ENCODE peak calls at places on chromosome 18, in five cellular contexts. I, U, W, E and M are unnamed samples. For H3K36me3, the result is how much of the 10 kb centered on the place peaks cover.

GRCh38 chr18:42024131-42024530 is 69.1 kb downstream of the PIK3C3 start:
- DNase-seq in I (no peak), U (no peak), W (no peak), E (no peak), M (no peak)

GRCh38 chr18:13614701-13615288 is 111.6 kb downstream of the FAM210A start:
- DNase-seq in I (no peak), U (no peak), W (peak), E (no peak), M (no peak)

GRCh38 chr18:70256994-70257393 is 31.9 kb upstream of the SOCS6 start:
- DNase-seq in I (no peak), U (no peak), W (no peak), E (no peak), M (no peak)

GRCh38 chr18:46497129-46497528 is 159.9 kb downstream of the LOXHD1 start:
- DNase-seq in I (peak), U (peak), W (peak), E (peak), M (no peak)

GRCh38 chr18:6058941-6059340 is 163.6 kb upstream of the TMEM200C start:
- DNase-seq in I (no peak), U (peak), W (no peak), E (peak), M (no peak)

GRCh38 chr18:29063346-29063745 is 886.4 kb upstream of the CDH2 start:
- DNase-seq in I (no peak), U (no peak), W (no peak), E (peak), M (no peak)

GRCh38 chr18:70373062-70373519 is 84.2 kb downstream of the SOCS6 start:
- DNase-seq in I (no peak), U (peak), W (no peak), E (peak), M (no peak)

GRCh38 chr18:55078289-55078916 is 119.1 kb upstream of the CCDC68 start:
- DNase-seq in I (no peak), U (peak), W (no peak), E (peak), M (no peak)

GRCh38 chr18:23300211-23300887 is 152.7 kb upstream of the RIOK3 start:
- DNase-seq in I (no peak), U (no peak), W (no peak), E (no peak), M (no peak)

GRCh38 chr18:6741290-6741689 is 11.8 kb downstream of the ARHGAP28 start:
- DNase-seq in I (peak), U (peak), W (no peak), E (peak), M (no peak)

GRCh38 chr18:22019193-22019592 is 150.2 kb upstream of the GATA6 start:
- DNase-seq in I (no peak), U (no peak), W (no peak), E (no peak), M (no peak)

GRCh38 chr18:58150772-58151171 is 106.7 kb downstream of the NEDD4L start:
- DNase-seq in I (no peak), U (no peak), W (no peak), E (no peak), M (no peak)

GRCh38 chr18:28175047-28175929 is 1.6 kb downstream of the CDH2 start:
- DNase-seq in I (no peak), U (peak), W (no peak), E (peak), M (peak)

GRCh38 chr18:64872710-64873458 is 724.0 kb upstream of the LINC00305 start:
- DNase-seq in I (no peak), U (no peak), W (no peak), E (no peak), M (no peak)

GRCh38 chr18:73696171-73696570 is 451.5 kb downstream of the FBXO15 start:
- DNase-seq in I (no peak), U (no peak), W (no peak), E (no peak), M (no peak)

GRCh38 chr18:58267493-58267892 is 223.5 kb downstream of the NEDD4L start:
- DNase-seq in I (no peak), U (no peak), W (no peak), E (peak), M (no peak)

GRCh38 chr18:63817441-63818051 is 42.3 kb downstream of the SERPINB7 start:
- DNase-seq in I (no peak), U (peak), W (no peak), E (peak), M (no peak)

GRCh38 chr18:55579888-55580287 is 8.1 kb downstream of the TCF4 start:
- DNase-seq in I (no peak), U (no peak), W (no peak), E (no peak), M (no peak)

GRCh38 chr18:45156941-45157340 is 458.3 kb upstream of the SLC14A2 start:
- DNase-seq in I (no peak), U (no peak), W (no peak), E (peak), M (no peak)

GRCh38 chr18:3262234-3263171 is 570 bp downstream of the MYL12B start:
- DNase-seq in I (no peak), U (peak), W (peak), E (peak), M (no peak)

GRCh38 chr18:57660961-57661360 is 39.3 kb upstream of the NARS1 start:
- DNase-seq in I (peak), U (no peak), W (no peak), E (peak), M (no peak)

GRCh38 chr18:59386909-59387515 is 27.9 kb upstream of the LMAN1 start:
- DNase-seq in I (no peak), U (no peak), W (no peak), E (no peak), M (no peak)

GRCh38 chr18:75280427-75281280 is 70.1 kb downstream of the TSHZ1 start:
- DNase-seq in I (no peak), U (peak), W (no peak), E (peak), M (no peak)

GRCh38 chr18:44770641-44771040 is 90.0 kb downstream of the SETBP1 start:
- DNase-seq in I (no peak), U (no peak), W (no peak), E (no peak), M (no peak)

GRCh38 chr18:54947115-54947514 is 12.1 kb downstream of the CCDC68 start:
- DNase-seq in I (no peak), U (peak), W (no peak), E (no peak), M (no peak)

GRCh38 chr18:54805571-54806334 is 22.5 kb upstream of the RAB27B start:
- DNase-seq in I (peak), U (peak), W (no peak), E (peak), M (peak)

GRCh38 chr18:43805646-43806194 is 528.4 kb upstream of the SYT4 start:
- DNase-seq in I (no peak), U (peak), W (no peak), E (peak), M (no peak)

GRCh38 chr18:36828157-36828629 is 609 bp downstream of the TPGS2 start:
- DNase-seq in I (no peak), U (peak), W (peak), E (peak), M (no peak)

GRCh38 chr18:70420151-70420898 is 131.5 kb downstream of the SOCS6 start:
- DNase-seq in I (no peak), U (no peak), W (no peak), E (peak), M (no peak)

GRCh38 chr18:13217971-13218375 is 587 bp upstream of the LDLRAD4 start:
- DNase-seq in I (no peak), U (no peak), W (no peak), E (peak), M (peak)

GRCh38 chr18:74370163-74370562 is 54.5 kb downstream of the C18orf63 start:
- DNase-seq in I (no peak), U (no peak), W (no peak), E (no peak), M (no peak)

GRCh38 chr18:9275890-9276289 is 58.7 kb upstream of the TWSG1 start:
- DNase-seq in I (no peak), U (peak), W (no peak), E (no peak), M (no peak)
- TF ChIP-seq CTCF in I (no peak), U (no peak), W (no peak), E (no peak), M (no peak)

GRCh38 chr18:2223859-2224258 is 347.4 kb downstream of the METTL4 start:
- DNase-seq in I (peak), U (peak), W (peak), E (peak), M (peak)

GRCh38 chr18:2222270-2223185 is 348.8 kb downstream of the METTL4 start:
- DNase-seq in I (no peak), U (peak), W (no peak), E (peak), M (no peak)

GRCh38 chr18:2218101-2218500 is 353.2 kb downstream of the METTL4 start:
- DNase-seq in I (no peak), U (no peak), W (no peak), E (no peak), M (no peak)

GRCh38 chr18:2223394-2223793 is 347.9 kb downstream of the METTL4 start:
- DNase-seq in I (no peak), U (peak), W (no peak), E (peak), M (no peak)
- H3K4me3 ChIP-seq in I (no peak), U (no peak), W (no peak), E (peak), M (no peak)

GRCh38 chr18:49398331-49398730 is 62.1 kb downstream of the DYM start:
- DNase-seq in I (no peak), U (no peak), W (no peak), E (no peak), M (no peak)
- H3K36me3 ChIP-seq in I (under half), U (under half), W (under half), E (under half), M (under half)

GRCh38 chr18:9101730-9102390 is 639 bp upstream of the NDUFV2 start:
- DNase-seq in I (peak), U (peak), W (peak), E (peak), M (no peak)

GRCh38 chr18:9104244-9104901 is 1.9 kb downstream of the NDUFV2 start:
- DNase-seq in I (no peak), U (peak), W (no peak), E (no peak), M (no peak)

GRCh38 chr18:9105420-9105819 is 2.9 kb downstream of the NDUFV2 start:
- DNase-seq in I (no peak), U (no peak), W (no peak), E (no peak), M (no peak)

GRCh38 chr18:9102391-9103216 is at the start of gene NDUFV2:
- DNase-seq in I (peak), U (peak), W (peak), E (peak), M (peak)

DNA sequence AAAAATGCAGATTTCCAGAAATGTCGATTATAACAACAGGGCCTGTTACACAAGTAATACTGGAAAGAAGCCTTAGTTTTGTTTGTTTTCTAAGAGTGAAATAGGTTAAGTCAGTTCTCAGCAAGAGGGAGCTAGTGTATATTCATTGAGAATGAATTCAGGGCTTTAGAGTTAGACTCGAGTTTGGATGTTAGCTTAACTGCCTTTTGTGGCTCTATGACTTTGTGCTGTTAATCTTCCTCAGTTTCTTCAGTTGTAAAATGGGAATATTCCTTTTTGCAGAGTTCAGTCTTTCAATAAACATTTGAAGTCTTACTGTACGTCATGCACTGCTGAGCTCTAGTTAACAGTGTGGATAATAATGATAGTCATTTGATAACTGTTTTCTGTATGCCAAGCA is 989 bp downstream of the NDUFV2 start:
- DNase-seq in I (no peak), U (peak), W (peak), E (no peak), M (no peak)
- TF ChIP-seq CTCF in I (peak), U (peak), W (peak), E (peak), M (no peak)

GRCh38 chr18:11946756-11947155 is 34.6 kb upstream of the IMPA2 start:
- DNase-seq in I (no peak), U (peak), W (no peak), E (peak), M (no peak)
- H3K4me3 ChIP-seq in I (no peak), U (no peak), W (no peak), E (peak), M (no peak)

GRCh38 chr18:79413426-79413825 is 17.7 kb downstream of the NFATC1 start:
- DNase-seq in I (no peak), U (no peak), W (no peak), E (no peak), M (no peak)

GRCh38 chr18:79411614-79412526 is 16.1 kb downstream of the NFATC1 start:
- DNase-seq in I (no peak), U (no peak), W (no peak), E (no peak), M (no peak)

GRCh38 chr18:79410731-79411613 is 15.2 kb downstream of the NFATC1 start:
- DNase-seq in I (no peak), U (no peak), W (no peak), E (no peak), M (no peak)

GRCh38 chr18:79413901-79414300 is 18.2 kb downstream of the NFATC1 start:
- DNase-seq in I (no peak), U (no peak), W (no peak), E (no peak), M (no peak)

DNA sequence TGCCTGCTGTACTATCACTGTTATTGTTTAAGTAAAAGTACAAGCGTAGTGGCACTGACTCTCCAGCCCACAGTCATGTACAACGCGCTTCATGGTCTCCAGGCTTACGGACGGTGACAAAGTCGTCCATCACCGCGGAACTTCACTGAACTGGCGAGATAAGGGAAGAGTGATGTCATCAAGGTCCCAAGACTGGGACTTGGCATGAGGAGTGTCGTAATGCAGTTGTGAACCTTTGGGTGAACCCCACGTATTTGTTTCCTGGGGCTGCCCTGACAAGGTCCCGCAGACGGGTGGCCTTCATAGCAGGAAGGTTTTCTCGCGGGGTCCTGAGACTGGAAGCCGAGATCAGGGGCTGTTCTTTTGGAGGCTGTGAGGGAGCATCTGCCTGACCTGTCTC is 17.3 kb downstream of the NFATC1 start:
- DNase-seq in I (peak), U (no peak), W (no peak), E (no peak), M (no peak)
- H3K36me3 ChIP-seq in I (under half), U (under half), W (under half), E (under half), M (under half)

GRCh38 chr18:77063256-77063655 is 69.3 kb downstream of the MBP start:
- DNase-seq in I (no peak), U (peak), W (peak), E (peak), M (no peak)

GRCh38 chr18:77062518-77063003 is 70.0 kb downstream of the MBP start:
- DNase-seq in I (no peak), U (no peak), W (peak), E (peak), M (no peak)

GRCh38 chr18:77061291-77061945 is 71.2 kb downstream of the MBP start:
- DNase-seq in I (no peak), U (no peak), W (no peak), E (peak), M (no peak)

GRCh38 chr18:77059294-77059916 is 73.2 kb downstream of the MBP start:
- DNase-seq in I (peak), U (peak), W (peak), E (peak), M (peak)

DNA sequence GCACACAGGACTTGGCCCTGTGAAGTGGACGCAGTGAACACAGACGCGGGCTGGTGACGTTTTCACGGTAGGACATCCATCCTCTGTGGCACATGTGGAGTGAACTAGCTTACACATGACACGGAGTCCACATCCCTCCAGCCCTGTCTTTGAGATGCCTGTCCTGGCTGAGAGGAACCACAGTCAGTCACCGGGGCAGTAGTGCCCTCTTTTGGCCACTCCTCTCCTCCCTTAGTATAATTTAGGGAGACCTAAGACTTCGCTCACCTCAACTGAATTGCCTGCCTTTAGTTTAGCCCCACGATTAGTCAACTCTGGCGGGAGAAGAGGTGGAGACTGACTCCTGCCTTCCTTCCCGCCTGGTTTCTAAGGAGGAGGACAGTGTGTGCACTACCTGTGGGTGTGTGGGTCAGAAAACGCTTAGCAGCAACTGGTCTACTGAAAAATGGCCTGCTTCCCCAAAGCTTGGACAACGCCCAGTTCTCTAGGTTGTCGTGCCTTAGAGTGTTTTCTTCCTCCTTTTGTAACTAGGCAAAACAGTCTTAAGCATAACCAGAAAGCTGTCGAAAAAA is 70.6 kb downstream of the MBP start:
- DNase-seq in I (peak), U (no peak), W (peak), E (no peak), M (no peak)
- TF ChIP-seq CTCF in I (peak), U (peak), W (peak), E (peak), M (no peak)

GRCh38 chr18:77053616-77054287 is 78.8 kb downstream of the MBP start:
- DNase-seq in I (no peak), U (no peak), W (no peak), E (no peak), M (no peak)

GRCh38 chr18:77051581-77052296 is 80.8 kb downstream of the MBP start:
- DNase-seq in I (no peak), U (no peak), W (no peak), E (no peak), M (no peak)

GRCh38 chr18:77052297-77052645 is 80.3 kb downstream of the MBP start:
- DNase-seq in I (no peak), U (no peak), W (no peak), E (no peak), M (no peak)

GRCh38 chr18:77054288-77054605 is 78.3 kb downstream of the MBP start:
- DNase-seq in I (no peak), U (no peak), W (peak), E (no peak), M (no peak)

DNA sequence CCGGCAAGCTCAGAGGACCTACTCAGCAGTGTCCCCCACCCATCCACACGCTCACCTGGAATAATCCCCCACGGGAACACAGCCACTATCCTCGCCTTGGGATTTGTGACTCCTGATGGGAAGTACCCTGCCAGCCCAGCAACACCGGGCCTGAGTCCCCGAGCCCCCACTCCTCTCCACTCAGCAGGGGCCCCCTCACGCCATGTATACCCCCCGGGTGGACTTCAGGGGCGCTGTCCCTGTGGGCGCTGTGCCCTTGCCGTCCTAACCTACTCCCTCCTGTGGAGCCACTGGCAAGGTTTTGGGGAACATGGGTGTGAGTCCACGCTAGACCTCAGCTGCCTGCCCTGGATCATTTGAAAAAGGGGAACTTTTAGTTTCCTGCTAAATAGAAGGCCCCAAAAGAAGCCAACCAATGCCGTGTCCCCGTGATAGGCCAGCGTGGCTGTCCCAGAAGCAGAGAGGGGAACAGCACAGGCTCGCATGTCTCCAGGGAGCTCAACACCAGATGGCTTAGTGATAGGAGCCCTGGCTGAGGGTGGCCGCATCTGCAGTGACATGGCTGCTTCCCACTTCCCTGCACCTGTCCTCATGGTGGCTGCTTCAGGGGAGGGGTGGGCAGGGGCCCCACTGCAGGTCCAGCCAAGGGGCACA is 79.8 kb downstream of the MBP start:
- DNase-seq in I (no peak), U (no peak), W (peak), E (no peak), M (peak)
- H3K4me3 ChIP-seq in I (no peak), U (no peak), W (peak), E (no peak), M (no peak)

GRCh38 chr18:48762836-48763713 is 187.7 kb downstream of the SMAD7 start:
- DNase-seq in I (no peak), U (no peak), W (no peak), E (no peak), M (no peak)

GRCh38 chr18:48766025-48766424 is 184.7 kb downstream of the SMAD7 start:
- DNase-seq in I (no peak), U (no peak), W (no peak), E (no peak), M (no peak)

GRCh38 chr18:48765053-48765452 is 185.7 kb downstream of the SMAD7 start:
- DNase-seq in I (no peak), U (no peak), W (peak), E (no peak), M (no peak)

GRCh38 chr18:48763714-48764100 is 187.1 kb downstream of the SMAD7 start:
- DNase-seq in I (no peak), U (no peak), W (no peak), E (no peak), M (no peak)

GRCh38 chr18:48764452-48764851 is 186.3 kb downstream of the SMAD7 start:
- DNase-seq in I (no peak), U (no peak), W (no peak), E (no peak), M (no peak)
- H3K36me3 ChIP-seq in I (under half), U (under half), W (under half), E (under half), M (under half)